ENCODE peak calls at places on chromosome 17, in ten cellular contexts. B, Z, G, V, W, H, R, P, M and Y are unnamed samples.

GRCh38 chr17:56125830-56126819 is 27.1 kb upstream of the ANKFN1 start:
- DNase-seq in M (peak), V (peak), R (no peak), H (no peak), Z (no peak), P (no peak), G (no peak), B (no peak), W (peak), Y (peak)

GRCh38 chr17:74244543-74244942 is 29.5 kb upstream of the DNAI2 start:
- DNase-seq in P (no peak), M (no peak), V (no peak), G (no peak), W (no peak), R (no peak), B (no peak), H (no peak), Z (no peak), Y (no peak)

GRCh38 chr17:27816946-27817345 is 16.6 kb upstream of the NOS2 start:
- DNase-seq in B (no peak), H (no peak), M (no peak), V (no peak), G (no peak), Z (no peak), P (no peak), W (no peak), R (no peak), Y (no peak)

GRCh38 chr17:41521574-41522261 is 3.0 kb upstream of the KRT15 start:
- DNase-seq in V (peak), G (no peak), M (no peak), B (no peak), H (peak), P (peak), W (peak), R (peak), Z (no peak), Y (no peak)

GRCh38 chr17:50589112-50589712 is 28.7 kb downstream of the CACNA1G start:
- DNase-seq in B (no peak), H (no peak), M (no peak), Z (no peak), G (no peak), P (no peak), V (no peak), R (no peak), W (no peak), Y (no peak)

GRCh38 chr17:47197821-47198220 is 8.7 kb upstream of the CDC27 start:
- DNase-seq in R (no peak), G (no peak), M (no peak), P (no peak), W (no peak), H (no peak), Z (no peak), B (no peak), V (no peak), Y (no peak)

GRCh38 chr17:39001703-39002637 is 34.8 kb upstream of the FBXO47 start:
- DNase-seq in G (peak), Z (peak), H (no peak), M (no peak), V (peak), P (peak), B (peak), R (peak), W (peak), Y (no peak)

GRCh38 chr17:10183931-10184930 is 14.2 kb downstream of the GAS7 start:
- DNase-seq in W (no peak), M (peak), R (no peak), G (no peak), H (no peak), P (no peak), V (no peak), B (no peak), Z (no peak), Y (no peak)

GRCh38 chr17:62111562-62112180 is 46.6 kb upstream of the MED13 start:
- DNase-seq in V (no peak), W (no peak), P (peak), H (no peak), Z (no peak), B (no peak), G (no peak), M (no peak), R (no peak), Y (no peak)

GRCh38 chr17:83125515-83126274 is 46.3 kb downstream of the METRNL start:
- DNase-seq in P (peak), B (peak), G (peak), W (peak), Z (peak), H (no peak), V (no peak), M (no peak), R (peak), Y (no peak)

GRCh38 chr17:54736573-54736972 is 164.1 kb upstream of the TOM1L1 start:
- DNase-seq in R (no peak), V (no peak), Z (no peak), P (no peak), B (no peak), M (no peak), W (peak), G (no peak), H (no peak), Y (no peak)

GRCh38 chr17:75640556-75641119 is 7.4 kb downstream of the SMIM5 start:
- DNase-seq in M (no peak), G (no peak), Z (peak), B (peak), W (no peak), R (no peak), V (no peak), H (no peak), P (no peak), Y (peak)

GRCh38 chr17:48023408-48024148 is 14.0 kb downstream of the COPZ2 start:
- DNase-seq in W (peak), B (peak), R (peak), H (peak), V (peak), G (peak), M (peak), Z (peak), P (peak), Y (peak)

GRCh38 chr17:4541328-4542002 is 13.7 kb downstream of the MYBBP1A start:
- DNase-seq in M (no peak), W (no peak), Z (peak), H (no peak), V (no peak), G (no peak), P (no peak), B (no peak), R (peak), Y (no peak)

GRCh38 chr17:55159251-55159650 is 105.5 kb upstream of the HLF start:
- DNase-seq in H (no peak), B (no peak), P (no peak), V (peak), W (no peak), M (no peak), Z (no peak), R (no peak), G (no peak), Y (no peak)

GRCh38 chr17:51876986-51877385 is 281.5 kb downstream of the CA10 start:
- DNase-seq in P (no peak), W (no peak), V (no peak), G (no peak), Z (no peak), B (no peak), H (no peak), M (no peak), R (no peak), Y (no peak)

GRCh38 chr17:81924557-81925532 is 2.7 kb downstream of the MAFG start:
- DNase-seq in B (no peak), P (no peak), R (no peak), V (no peak), H (no peak), G (no peak), W (no peak), M (peak), Z (no peak), Y (peak)

GRCh38 chr17:77010667-77011066 is 130.1 kb upstream of the SEC14L1 start:
- DNase-seq in H (no peak), G (no peak), V (no peak), M (no peak), B (no peak), P (no peak), Z (no peak), W (no peak), R (no peak), Y (no peak)
- TF ChIP-seq CTCF in H (no peak), G (no peak), V (no peak), M (no peak), B (no peak), P (no peak), Z (no peak), W (no peak), R (no peak), Y (no peak)

GRCh38 chr17:64611374-64611773 is 50.7 kb downstream of the SMURF2 start:
- DNase-seq in H (no peak), M (no peak), Z (no peak), R (no peak), P (no peak), B (no peak), V (no peak), W (no peak), G (no peak), Y (no peak)
- H3K27ac ChIP-seq in H (no peak), M (no peak), Z (no peak), R (no peak), P (no peak), B (no peak), V (no peak), W (no peak), G (no peak), Y (no peak)

GRCh38 chr17:7633093-7633492 is 3.2 kb downstream of the SHBG start:
- DNase-seq in Z (no peak), H (no peak), G (no peak), B (no peak), M (no peak), W (no peak), R (no peak), V (no peak), P (no peak), Y (no peak)

GRCh38 chr17:7631398-7632380 is 1.8 kb downstream of the SHBG start:
- DNase-seq in H (no peak), Z (no peak), G (no peak), V (no peak), P (no peak), W (no peak), B (no peak), R (no peak), M (no peak), Y (no peak)

GRCh38 chr17:7629939-7630571 is at the start of gene SHBG:
- DNase-seq in R (no peak), M (no peak), P (no peak), H (no peak), G (no peak), V (no peak), Z (no peak), W (no peak), B (no peak), Y (no peak)

GRCh38 chr17:7634384-7634783 is 4.4 kb downstream of the SHBG start:
- DNase-seq in R (no peak), B (no peak), M (peak), G (no peak), Z (peak), H (peak), W (peak), V (peak), P (no peak), Y (no peak)

GRCh38 chr17:7632492-7632894 is 2.6 kb downstream of the SHBG start:
- DNase-seq in G (no peak), Z (no peak), R (no peak), H (peak), V (peak), P (peak), M (peak), W (peak), B (no peak), Y (peak)
- TF ChIP-seq CTCF in G (peak), Z (peak), R (peak), H (peak), V (peak), P (peak), M (peak), W (no peak), B (no peak), Y (no peak)

GRCh38 chr17:1743094-1743452 is 402 bp downstream of the SERPINF2 start:
- DNase-seq in R (no peak), G (no peak), Z (no peak), B (no peak), V (no peak), H (no peak), M (no peak), P (no peak), W (no peak), Y (no peak)
- H3K27ac ChIP-seq in R (no peak), G (no peak), Z (no peak), B (no peak), V (no peak), H (no peak), M (no peak), P (no peak), W (peak), Y (no peak)

DNA sequence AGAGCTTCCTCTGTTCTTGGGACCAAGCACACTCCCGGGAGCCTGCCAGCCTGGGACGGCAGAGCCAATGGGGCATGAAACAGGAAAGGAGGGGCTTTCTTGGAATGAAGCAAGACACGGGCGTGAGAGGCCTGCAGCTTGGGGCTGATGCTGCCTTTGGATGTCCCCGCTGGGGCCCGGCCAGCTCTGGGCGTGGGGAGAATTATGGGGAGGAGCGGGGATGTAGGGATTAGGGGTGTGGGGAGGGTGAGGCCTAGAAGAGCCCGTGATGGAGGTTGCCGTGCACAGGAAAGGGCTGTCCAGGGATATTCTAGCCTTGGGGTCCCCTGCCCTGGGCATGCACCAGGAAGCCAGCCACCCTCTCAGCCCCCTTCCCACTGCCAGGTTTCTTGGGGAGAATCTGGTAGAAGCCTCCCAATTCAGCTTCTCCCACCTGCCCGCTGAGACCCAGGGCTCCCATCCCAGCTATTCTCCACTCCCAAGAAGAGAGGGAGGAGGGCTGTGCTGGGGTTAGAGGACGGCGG is 20.1 kb upstream of the NXPH3 start:
- DNase-seq in W (no peak), Z (no peak), G (no peak), V (no peak), R (no peak), M (peak), P (no peak), B (peak), H (no peak), Y (no peak)
- TF ChIP-seq CTCF in W (no peak), Z (no peak), G (no peak), V (no peak), R (no peak), M (no peak), P (no peak), B (no peak), H (no peak), Y (no peak)

DNA sequence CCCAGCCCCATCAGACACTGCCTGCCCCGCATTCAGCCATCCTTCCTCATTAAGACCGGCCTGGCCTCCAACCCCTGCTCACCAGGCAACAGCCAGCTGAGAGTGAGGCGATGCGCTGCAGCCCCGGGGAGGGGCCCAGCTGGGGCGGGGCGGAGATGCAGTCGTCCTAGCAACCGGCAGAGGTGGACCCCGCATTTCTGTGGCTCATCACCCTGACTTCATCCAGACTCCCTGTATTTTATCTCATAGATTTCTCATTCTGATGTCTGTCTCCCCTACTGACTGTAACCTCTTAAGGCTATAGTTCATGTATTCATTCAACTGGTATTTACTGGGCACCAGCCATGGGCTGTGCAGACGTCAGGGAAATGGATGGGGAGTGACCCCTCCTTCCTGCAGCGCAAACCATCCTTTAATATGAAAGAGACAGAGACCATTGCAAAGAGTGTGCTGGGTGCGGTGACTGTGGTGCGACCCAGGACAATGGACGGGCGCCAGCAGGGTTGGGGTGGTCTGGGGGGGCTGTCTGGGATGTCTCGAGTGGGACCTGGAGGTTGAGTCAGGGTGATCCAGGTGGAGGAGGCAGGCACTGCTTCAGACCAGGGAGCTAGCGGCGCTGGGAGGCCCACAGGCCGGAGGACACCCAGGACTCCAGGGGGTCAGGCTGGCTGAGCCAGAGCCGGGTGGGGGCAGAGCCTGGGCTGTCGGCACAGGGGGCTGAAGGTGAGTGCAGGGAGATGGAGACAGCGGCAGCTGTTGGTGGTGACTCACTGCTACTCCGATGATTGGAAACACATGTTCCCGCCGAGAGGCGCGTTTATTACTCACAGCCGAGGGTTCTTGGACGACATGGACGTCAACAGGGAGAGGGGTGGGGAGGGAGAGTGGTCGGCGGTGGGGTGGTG is 10.5 kb upstream of the TIMP2 start:
- DNase-seq in M (no peak), P (peak), G (peak), R (peak), H (peak), W (peak), B (no peak), Z (peak), V (peak), Y (no peak)
- H3K27ac ChIP-seq in M (no peak), P (peak), G (peak), R (peak), H (peak), W (peak), B (peak), Z (peak), V (no peak), Y (no peak)

DNA sequence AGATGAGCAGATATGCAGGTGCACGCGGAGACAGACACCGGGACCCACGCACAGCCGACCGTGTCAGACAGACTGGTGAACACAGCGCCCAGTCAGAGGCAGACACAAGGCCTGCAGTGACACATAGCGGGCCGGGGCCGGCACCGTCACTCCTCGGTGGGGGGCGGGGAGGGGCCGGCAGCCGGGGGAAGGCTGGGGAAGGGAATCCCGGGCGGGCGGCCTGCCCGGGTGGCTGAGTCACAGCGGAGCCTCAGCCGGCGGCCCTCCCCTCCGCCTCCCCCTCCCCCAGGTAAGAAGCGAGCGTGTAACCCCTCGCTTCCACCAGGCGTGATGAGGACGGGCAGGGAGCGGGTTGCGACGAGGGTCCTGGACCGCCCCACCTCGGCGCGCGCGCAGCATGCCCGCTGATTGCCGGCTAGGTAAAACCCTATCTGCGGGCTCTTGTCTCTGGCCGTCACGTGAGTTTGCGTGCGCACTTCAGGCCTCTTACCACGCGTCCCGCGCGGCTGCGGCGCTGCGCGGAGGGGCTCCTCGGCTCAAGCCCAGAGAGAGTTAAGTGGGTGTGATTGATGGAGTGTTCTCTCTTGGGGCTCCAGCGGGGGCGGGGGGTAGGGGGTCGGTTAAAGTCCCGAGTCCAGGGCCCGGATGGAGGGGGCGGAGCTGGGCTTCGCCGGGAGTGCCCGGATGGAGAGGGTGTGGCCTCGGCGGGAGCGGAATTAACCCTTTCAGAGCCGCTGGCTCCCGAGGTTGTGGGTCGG is 7.8 kb downstream of the KDM6B start:
- DNase-seq in H (peak), M (peak), B (peak), Z (peak), P (peak), W (peak), V (peak), R (peak), G (peak), Y (peak)
- TF ChIP-seq CTCF in H (peak), M (peak), B (no peak), Z (peak), P (no peak), W (peak), V (peak), R (no peak), G (peak), Y (no peak)